ENCODE peak calls at places on chromosome 4, in seven cellular contexts. One of them, this sample, is unnamed.
A peak's percentile ranks its signal among the peaks of the same experiment; 100 is the strongest.

GRCh38 chr4:176387571-176387970 is 67.8 kb downstream of the SPCS3 start:
- DNase-seq in SK-N-SH: no peak
- DNase-seq in H1: no peak
- DNase-seq in GM12878: no peak
- DNase-seq in HepG2: no peak
- DNase-seq in GM12891: no peak
- DNase-seq in K562: no peak
- DNase-seq in this sample: no peak

GRCh38 chr4:118773082-118773792 is 62.7 kb downstream of the SEC24D start:
- DNase-seq in K562: no peak
- DNase-seq in GM12891: no peak
- DNase-seq in GM12878: no peak
- DNase-seq in HepG2: no peak
- DNase-seq in SK-N-SH: no peak
- DNase-seq in H1: no peak
- DNase-seq in this sample: no peak

GRCh38 chr4:7933631-7934510 is 5.8 kb downstream of the AFAP1 start:
- DNase-seq in GM12878: no peak
- DNase-seq in HepG2: no peak
- DNase-seq in H1: no peak
- DNase-seq in GM12891: no peak
- DNase-seq in K562: no peak
- DNase-seq in SK-N-SH: peak; percentile 51
- DNase-seq in this sample: no peak

GRCh38 chr4:177441061-177441802 is 1.0 kb downstream of the AGA start:
- DNase-seq in HepG2: peak; percentile 23
- DNase-seq in H1: no peak
- DNase-seq in K562: peak; percentile 27
- DNase-seq in GM12891: peak; percentile 2
- DNase-seq in SK-N-SH: peak; percentile 22
- DNase-seq in GM12878: peak; percentile 17
- DNase-seq in this sample: peak; percentile 8

GRCh38 chr4:6489962-6490361 is 17.5 kb upstream of the PPP2R2C start:
- DNase-seq in HepG2: no peak
- DNase-seq in GM12878: no peak
- DNase-seq in GM12891: no peak
- DNase-seq in H1: no peak
- DNase-seq in K562: no peak
- DNase-seq in SK-N-SH: no peak
- DNase-seq in this sample: no peak

GRCh38 chr4:85681194-85681803 is 206.3 kb downstream of the ARHGAP24 start:
- DNase-seq in HepG2: no peak
- DNase-seq in GM12878: no peak
- DNase-seq in SK-N-SH: no peak
- DNase-seq in H1: no peak
- DNase-seq in GM12891: no peak
- DNase-seq in K562: no peak
- DNase-seq in this sample: no peak

GRCh38 chr4:143335979-143336827 is 473 bp upstream of the GAB1 start:
- DNase-seq in H1: peak; percentile 90
- DNase-seq in GM12891: peak; percentile 33
- DNase-seq in GM12878: no peak
- DNase-seq in SK-N-SH: peak; percentile 92
- DNase-seq in HepG2: peak; percentile 71
- DNase-seq in K562: peak; percentile 75
- DNase-seq in this sample: peak; percentile 35

GRCh38 chr4:7734651-7735260 is 204.9 kb downstream of the AFAP1 start:
- DNase-seq in HepG2: no peak
- DNase-seq in SK-N-SH: no peak
- DNase-seq in H1: no peak
- DNase-seq in K562: no peak
- DNase-seq in GM12878: no peak
- DNase-seq in GM12891: no peak
- DNase-seq in this sample: no peak

GRCh38 chr4:7045961-7046921 is 3.1 kb downstream of the TADA2B start:
- DNase-seq in HepG2: no peak
- DNase-seq in K562: no peak
- DNase-seq in GM12891: peak; percentile 55
- DNase-seq in H1: no peak
- DNase-seq in SK-N-SH: no peak
- DNase-seq in GM12878: peak; percentile 66
- DNase-seq in this sample: peak; percentile 65

GRCh38 chr4:24763631-24764302 is 31.6 kb upstream of the SOD3 start:
- DNase-seq in K562: no peak
- DNase-seq in HepG2: no peak
- DNase-seq in GM12878: no peak
- DNase-seq in SK-N-SH: no peak
- DNase-seq in GM12891: no peak
- DNase-seq in H1: no peak
- DNase-seq in this sample: no peak

GRCh38 chr4:120517966-120518365 is 404.6 kb downstream of the PRDM5 start:
- DNase-seq in H1: no peak
- DNase-seq in K562: no peak
- DNase-seq in GM12878: peak; percentile 42
- DNase-seq in GM12891: no peak
- DNase-seq in HepG2: peak; percentile 9
- DNase-seq in SK-N-SH: peak; percentile 9
- DNase-seq in this sample: no peak

GRCh38 chr4:124061413-124061812 is 651.1 kb downstream of the ANKRD50 start:
- DNase-seq in H1: no peak
- DNase-seq in GM12891: no peak
- DNase-seq in HepG2: no peak
- DNase-seq in K562: no peak
- DNase-seq in GM12878: no peak
- DNase-seq in SK-N-SH: no peak
- DNase-seq in this sample: no peak

GRCh38 chr4:139892973-139893736 is 227.5 kb downstream of the MGST2 start:
- DNase-seq in K562: no peak
- DNase-seq in SK-N-SH: no peak
- DNase-seq in H1: no peak
- DNase-seq in GM12878: no peak
- DNase-seq in GM12891: no peak
- DNase-seq in HepG2: no peak
- DNase-seq in this sample: no peak

GRCh38 chr4:7788687-7789425 is 150.8 kb downstream of the AFAP1 start:
- DNase-seq in SK-N-SH: no peak
- DNase-seq in H1: no peak
- DNase-seq in K562: no peak
- DNase-seq in GM12878: no peak
- DNase-seq in HepG2: no peak
- DNase-seq in GM12891: no peak
- DNase-seq in this sample: no peak

GRCh38 chr4:149735796-149736195 is 79.8 kb downstream of the IQCM start:
- DNase-seq in GM12891: no peak
- DNase-seq in H1: no peak
- DNase-seq in SK-N-SH: no peak
- DNase-seq in GM12878: no peak
- DNase-seq in HepG2: no peak
- DNase-seq in K562: no peak
- DNase-seq in this sample: no peak

GRCh38 chr4:142040043-142040442 is 403.7 kb downstream of the IL15 start:
- DNase-seq in HepG2: no peak
- DNase-seq in H1: no peak
- DNase-seq in K562: no peak
- DNase-seq in GM12878: no peak
- DNase-seq in SK-N-SH: no peak
- DNase-seq in GM12891: no peak
- DNase-seq in this sample: no peak

GRCh38 chr4:41655177-41655576 is 93.3 kb downstream of the PHOX2B start:
- DNase-seq in SK-N-SH: no peak
- DNase-seq in K562: no peak
- DNase-seq in GM12891: no peak
- DNase-seq in HepG2: no peak
- DNase-seq in H1: no peak
- DNase-seq in GM12878: no peak
- DNase-seq in this sample: no peak

GRCh38 chr4:8580321-8581093 is at the start of gene GPR78:
- DNase-seq in K562: peak; percentile 84
- DNase-seq in HepG2: no peak
- DNase-seq in GM12891: peak; percentile 66
- DNase-seq in SK-N-SH: peak; percentile 82
- DNase-seq in GM12878: no peak
- DNase-seq in H1: peak; percentile 73
- DNase-seq in this sample: peak; percentile 39

GRCh38 chr4:22238742-22239141 is 277.1 kb downstream of the ADGRA3 start:
- DNase-seq in H1: no peak
- DNase-seq in SK-N-SH: peak; percentile 4
- DNase-seq in K562: no peak
- DNase-seq in GM12878: no peak
- DNase-seq in GM12891: no peak
- DNase-seq in HepG2: peak; percentile 2
- DNase-seq in this sample: no peak

DNA sequence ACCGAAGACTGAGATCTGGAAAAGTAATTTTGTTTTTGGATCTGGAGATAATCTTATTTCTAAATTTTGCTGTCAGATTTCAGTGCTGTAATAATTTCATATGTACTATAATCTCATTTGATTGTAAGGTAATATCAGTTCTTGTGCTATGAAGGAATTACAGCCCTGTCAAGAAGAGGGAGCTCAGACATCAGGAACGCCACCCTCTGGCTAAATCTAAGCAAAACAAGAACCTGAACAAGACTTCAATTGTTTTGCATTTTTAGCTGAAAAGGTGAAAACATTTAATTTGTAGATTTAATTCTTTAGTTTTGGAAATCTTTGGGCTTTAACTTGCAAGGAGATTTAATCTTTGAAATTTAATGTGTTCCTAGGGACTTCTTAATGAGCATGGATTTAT is 525.4 kb upstream of the HS3ST1 start:
- DNase-seq in GM12891: no peak
- DNase-seq in GM12878: no peak
- DNase-seq in SK-N-SH: no peak
- DNase-seq in H1: peak; percentile 19
- DNase-seq in HepG2: no peak
- DNase-seq in K562: no peak
- DNase-seq in this sample: no peak
- TF ChIP-seq TAF1 in GM12891: no peak
- TF ChIP-seq TAF1 in GM12878: no peak
- TF ChIP-seq TAF1 in SK-N-SH: no peak
- TF ChIP-seq TAF1 in H1: no peak
- TF ChIP-seq TAF1 in HepG2: no peak
- TF ChIP-seq TAF1 in K562: no peak
- TF ChIP-seq TAF1 in this sample: no peak

DNA sequence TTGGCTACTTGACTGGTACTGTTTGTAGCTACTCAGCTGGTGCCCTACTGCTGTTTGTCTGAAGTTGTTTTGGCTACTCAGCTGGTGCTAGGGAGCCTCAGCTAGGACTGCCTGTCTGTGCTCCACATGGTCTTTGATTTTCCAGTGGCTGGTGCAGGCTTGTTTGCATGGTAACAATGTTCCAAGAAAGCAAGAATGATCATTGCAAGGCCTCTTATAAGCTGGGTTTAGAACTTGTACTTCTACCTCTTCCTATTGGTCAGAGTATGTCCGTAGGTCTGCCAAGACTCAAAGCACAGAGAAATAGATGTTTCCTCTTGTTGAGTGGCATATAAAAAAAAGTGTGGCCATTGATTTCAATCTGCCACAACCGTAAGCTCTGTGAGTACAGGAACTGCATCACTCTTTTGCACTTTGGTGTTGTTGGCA is 17.6 kb downstream of the NFKB1 start:
- DNase-seq in HepG2: no peak
- DNase-seq in H1: no peak
- DNase-seq in SK-N-SH: no peak
- DNase-seq in GM12891: no peak
- DNase-seq in GM12878: no peak
- DNase-seq in K562: no peak
- DNase-seq in this sample: no peak
- TF ChIP-seq TAF1 in HepG2: no peak
- TF ChIP-seq TAF1 in H1: no peak
- TF ChIP-seq TAF1 in SK-N-SH: no peak
- TF ChIP-seq TAF1 in GM12891: no peak
- TF ChIP-seq TAF1 in GM12878: no peak
- TF ChIP-seq TAF1 in K562: no peak
- TF ChIP-seq TAF1 in this sample: no peak

GRCh38 chr4:30865676-30866075 is 145.5 kb downstream of the PCDH7 start:
- DNase-seq in H1: no peak
- DNase-seq in K562: no peak
- DNase-seq in GM12878: no peak
- DNase-seq in SK-N-SH: no peak
- DNase-seq in HepG2: no peak
- DNase-seq in GM12891: no peak
- DNase-seq in this sample: no peak

GRCh38 chr4:30860983-30861382 is 140.8 kb downstream of the PCDH7 start:
- DNase-seq in GM12878: no peak
- DNase-seq in HepG2: no peak
- DNase-seq in SK-N-SH: no peak
- DNase-seq in H1: no peak
- DNase-seq in GM12891: no peak
- DNase-seq in K562: no peak
- DNase-seq in this sample: no peak

GRCh38 chr4:30866444-30866843 is 146.3 kb downstream of the PCDH7 start:
- DNase-seq in SK-N-SH: no peak
- DNase-seq in H1: no peak
- DNase-seq in GM12891: no peak
- DNase-seq in HepG2: no peak
- DNase-seq in GM12878: no peak
- DNase-seq in K562: no peak
- DNase-seq in this sample: no peak

GRCh38 chr4:30863031-30863430 is 142.9 kb downstream of the PCDH7 start:
- DNase-seq in SK-N-SH: no peak
- DNase-seq in GM12878: no peak
- DNase-seq in H1: no peak
- DNase-seq in HepG2: no peak
- DNase-seq in GM12891: no peak
- DNase-seq in K562: no peak
- DNase-seq in this sample: no peak

DNA sequence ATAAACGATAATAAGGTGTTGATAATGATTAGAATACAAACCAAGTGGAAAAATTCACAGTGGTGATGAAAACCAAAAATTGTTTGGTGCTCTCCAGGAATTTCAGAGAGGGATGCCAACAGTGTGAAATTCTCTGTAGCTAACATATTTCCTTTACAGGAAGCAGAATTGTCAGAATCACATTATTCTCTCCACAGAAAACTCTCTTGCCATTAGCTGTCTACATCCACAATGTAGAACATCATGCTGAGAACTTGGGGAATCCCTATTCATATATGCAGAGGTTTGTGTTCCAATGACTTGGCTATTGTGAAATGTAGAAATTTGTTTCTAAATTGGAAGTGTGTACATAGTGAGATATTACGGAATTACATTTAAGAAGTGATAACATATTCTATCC is 142.0 kb downstream of the PCDH7 start:
- DNase-seq in SK-N-SH: no peak
- DNase-seq in K562: no peak
- DNase-seq in HepG2: no peak
- DNase-seq in GM12878: no peak
- DNase-seq in H1: no peak
- DNase-seq in GM12891: no peak
- DNase-seq in this sample: no peak
- TF ChIP-seq TAF1 in SK-N-SH: no peak
- TF ChIP-seq TAF1 in K562: no peak
- TF ChIP-seq TAF1 in HepG2: no peak
- TF ChIP-seq TAF1 in GM12878: no peak
- TF ChIP-seq TAF1 in H1: no peak
- TF ChIP-seq TAF1 in GM12891: no peak
- TF ChIP-seq TAF1 in this sample: no peak

GRCh38 chr4:133154725-133155124 is 5.6 kb downstream of the PCDH10 start:
- DNase-seq in GM12891: no peak
- DNase-seq in H1: no peak
- DNase-seq in GM12878: no peak
- DNase-seq in HepG2: peak; percentile 4
- DNase-seq in SK-N-SH: peak; percentile 30
- DNase-seq in K562: no peak
- DNase-seq in this sample: no peak
- TF ChIP-seq TAF1 in GM12891: no peak
- TF ChIP-seq TAF1 in H1: no peak
- TF ChIP-seq TAF1 in GM12878: no peak
- TF ChIP-seq TAF1 in HepG2: no peak
- TF ChIP-seq TAF1 in SK-N-SH: no peak
- TF ChIP-seq TAF1 in K562: no peak
- TF ChIP-seq TAF1 in this sample: no peak